ENCODE peak calls at places on chromosomes 6 and 20, in four cellular contexts. O is PC-3, U is A549, X is DND-41. Q is an unnamed sample.
A peak's percentile ranks its signal among the peaks of the same experiment; 100 is the strongest.

GRCh38 chr6:106082735-106083398 is 3.3 kb upstream of the PRDM1 start:
- DNase-seq in U (no peak), X (peak; percentile 82), O (peak; percentile 48), Q (no peak)

GRCh38 chr6:147479857-147480256 is 28.6 kb upstream of the SAMD5 start:
- DNase-seq in U (peak; percentile 4), X (no peak), O (peak; percentile 2), Q (no peak)

GRCh38 chr6:125584468-125584939 is 164.9 kb upstream of the HEY2 start:
- DNase-seq in O (peak; percentile 69), U (peak; percentile 29), X (no peak), Q (no peak)

GRCh38 chr6:111942561-111942960 is 69.3 kb upstream of the FYN start:
- DNase-seq in U (no peak), X (no peak), O (no peak), Q (no peak)

GRCh38 chr6:90478789-90479602 is 107.9 kb downstream of the MAP3K7 start:
- DNase-seq in X (peak; percentile 85), O (peak; percentile 94), U (peak; percentile 87), Q (peak; percentile 57)

GRCh38 chr20:11604339-11604738 is 313.4 kb upstream of the BTBD3 start:
- DNase-seq in U (no peak), X (no peak), O (no peak), Q (no peak)

GRCh38 chr20:33584976-33585375 is 77.2 kb upstream of the C20orf144 start:
- DNase-seq in X (no peak), U (no peak), O (peak; percentile 33), Q (no peak)

GRCh38 chr6:84546427-84546914 is 217.9 kb downstream of the TBX18 start:
- DNase-seq in U (no peak), O (no peak), X (no peak), Q (no peak)

GRCh38 chr6:33167374-33168148 is 24.7 kb downstream of the COL11A2 start:
- DNase-seq in O (no peak), U (no peak), X (no peak), Q (no peak)

GRCh38 chr6:25311251-25311910 is 32.2 kb downstream of the CARMIL1 start:
- DNase-seq in X (no peak), O (peak; percentile 81), U (peak; percentile 46), Q (no peak)

GRCh38 chr20:58102252-58102651 is 126.2 kb downstream of the ANKRD60 start:
- DNase-seq in O (no peak), X (no peak), U (no peak), Q (no peak)

GRCh38 chr6:11341867-11342266 is 109.4 kb upstream of the NEDD9 start:
- DNase-seq in O (peak; percentile 43), X (no peak), U (no peak), Q (no peak)

GRCh38 chr6:32752580-32752979 is 10.8 kb downstream of the HLA-DQB2 start:
- DNase-seq in U (no peak), O (peak; percentile 71), X (no peak), Q (no peak)

GRCh38 chr6:128057541-128058335 is 156.9 kb upstream of the THEMIS start:
- DNase-seq in U (no peak), O (no peak), X (no peak), Q (no peak)

GRCh38 chr6:104227502-104227901 is 632.2 kb downstream of the HACE1 start:
- DNase-seq in U (no peak), O (no peak), X (no peak), Q (no peak)

GRCh38 chr6:69584913-69585729 is 211.7 kb downstream of the LMBRD1 start:
- DNase-seq in X (no peak), O (no peak), U (no peak), Q (no peak)

GRCh38 chr6:34745277-34746103 is 11.8 kb upstream of the SNRPC start:
- DNase-seq in X (no peak), O (peak; percentile 69), U (no peak), Q (no peak)

GRCh38 chr20:2798814-2799213 is 1.6 kb downstream of the CPXM1 start:
- DNase-seq in U (no peak), O (no peak), X (no peak), Q (no peak)

GRCh38 chr6:158213925-158214674 is 46.0 kb downstream of the GTF2H5 start:
- DNase-seq in X (peak; percentile 61), U (peak; percentile 76), O (peak; percentile 76), Q (peak; percentile 57)

GRCh38 chr6:112122758-112123157 is 35.4 kb downstream of the FAM229B start:
- DNase-seq in O (no peak), X (no peak), U (no peak), Q (no peak)

GRCh38 chr20:41138527-41139226 is 1.3 kb downstream of the PLCG1 start:
- DNase-seq in O (no peak), X (peak; percentile 86), U (no peak), Q (no peak)

GRCh38 chr6:109240370-109241084 is 141.7 kb downstream of the CD164 start:
- DNase-seq in X (no peak), O (no peak), U (no peak), Q (no peak)

GRCh38 chr6:105932440-105932839 is 153.7 kb upstream of the PRDM1 start:
- DNase-seq in X (no peak), U (no peak), O (peak; percentile 2), Q (no peak)

GRCh38 chr6:132687306-132687705 is 26.5 kb downstream of the VNN1 start:
- DNase-seq in O (peak; percentile 80), U (peak; percentile 58), X (no peak), Q (no peak)

GRCh38 chr6:107819217-107819616 is 4.9 kb downstream of the SCML4 start:
- DNase-seq in U (no peak), O (no peak), X (no peak), Q (no peak)

GRCh38 chr6:43120938-43121913 is 45.1 kb downstream of the PTK7 start:
- DNase-seq in U (peak; percentile 39), X (no peak), O (peak; percentile 86), Q (no peak)

GRCh38 chr6:154343473-154344308 is 12.9 kb downstream of the IPCEF1 start:
- DNase-seq in O (peak; percentile 59), U (peak; percentile 43), X (peak; percentile 5), Q (no peak)

GRCh38 chr20:63315982-63316491 is 23.1 kb downstream of the COL20A1 start:
- DNase-seq in X (no peak), U (no peak), O (no peak), Q (no peak)

GRCh38 chr6:145042559-145042958 is 692.8 kb downstream of the EPM2A start:
- DNase-seq in O (no peak), U (peak; percentile 3), X (no peak), Q (no peak)

DNA sequence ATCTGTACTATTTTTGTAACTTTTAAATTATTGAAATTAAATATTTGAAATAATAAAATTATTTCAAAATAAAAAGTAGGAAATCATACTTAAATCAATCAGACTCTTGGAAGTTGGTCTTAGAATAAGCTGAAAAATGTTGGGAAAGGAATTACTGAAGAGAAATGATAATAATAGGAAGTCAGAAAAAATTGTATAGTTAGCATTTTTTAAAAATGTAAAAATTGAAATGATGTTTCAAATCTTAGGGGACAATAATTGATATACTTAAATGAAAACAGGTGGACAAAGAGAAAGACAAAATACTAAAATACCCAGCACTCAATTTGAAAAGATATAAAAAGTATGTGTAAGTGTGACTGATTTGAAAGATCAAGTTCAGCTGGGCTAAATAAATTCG is 186.1 kb downstream of the BMP2 start:
- DNase-seq in O (no peak), X (no peak), U (no peak), Q (no peak)
- H3K9me3 ChIP-seq in O (peaks cover 13% of the 10 kb centered on the region), X (no peaks in the 10 kb centered on the region), U (peaks cover 28% of the 10 kb centered on the region), Q (peaks cover 5% of the 10 kb centered on the region)

GRCh38 chr6:28810655-28811053 is 113.1 kb downstream of the TRIM27 start:
- DNase-seq in U (no peak), X (no peak), O (no peak), Q (no peak)
- H3K9me3 ChIP-seq in U (no peaks in the 10 kb centered on the region), X (no peaks in the 10 kb centered on the region), O (no peaks in the 10 kb centered on the region), Q (peaks cover 22% of the 10 kb centered on the region)

DNA sequence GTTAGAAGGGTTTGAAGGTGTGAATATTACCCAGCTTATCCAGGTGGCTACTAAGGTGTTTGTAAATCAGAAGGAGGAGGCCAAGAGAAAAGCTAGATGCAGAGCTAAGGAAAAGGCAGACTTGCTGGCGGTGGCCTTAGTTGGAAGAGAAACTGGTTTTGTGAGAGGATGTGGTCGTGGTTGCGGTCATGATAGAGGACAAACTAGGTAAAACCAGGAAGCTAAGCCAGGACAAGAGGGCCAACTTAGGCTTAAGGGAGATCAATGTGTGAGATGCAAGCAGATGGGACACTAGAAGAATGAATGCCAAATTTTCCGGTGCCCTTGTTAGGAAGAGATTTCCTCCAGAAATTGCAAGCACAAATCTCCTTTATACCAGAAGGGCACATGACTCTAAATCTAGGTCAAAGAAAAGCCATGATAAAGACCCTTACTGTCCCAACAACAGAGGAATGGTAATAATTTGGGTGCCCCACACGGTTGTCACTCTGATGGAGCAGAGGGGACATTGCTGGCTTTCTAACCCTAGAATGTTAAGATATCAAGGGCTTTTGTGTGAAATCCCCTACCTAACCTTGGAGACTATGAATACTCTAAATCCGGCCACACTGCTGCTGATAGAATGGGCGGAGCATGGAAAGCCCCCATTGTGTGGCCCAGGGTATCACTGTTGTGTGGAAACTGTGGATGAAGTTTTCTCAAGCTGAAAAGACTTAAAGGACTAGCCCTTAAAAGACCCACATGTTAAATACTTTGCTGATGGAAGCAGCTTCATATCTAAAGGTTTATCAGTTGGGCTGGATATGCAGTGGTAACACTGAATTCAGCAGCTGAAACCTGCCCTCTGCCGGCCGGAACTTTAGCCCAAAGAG is 7.8 kb downstream of the IL22RA2 start:
- DNase-seq in O (peak; percentile 26), U (peak; percentile 37), X (peak; percentile 60), Q (no peak)
- H3K9me3 ChIP-seq in O (no peaks in the 10 kb centered on the region), U (no peaks in the 10 kb centered on the region), X (peaks cover 21% of the 10 kb centered on the region), Q (no peaks in the 10 kb centered on the region)

GRCh38 chr6:22575190-22575589 is 5.8 kb downstream of the HDGFL1 start:
- DNase-seq in X (no peak), O (peak; percentile 53), U (no peak), Q (no peak)
- H3K9me3 ChIP-seq in X (no peaks in the 10 kb centered on the region), O (no peaks in the 10 kb centered on the region), U (no peaks in the 10 kb centered on the region), Q (no peaks in the 10 kb centered on the region)

DNA sequence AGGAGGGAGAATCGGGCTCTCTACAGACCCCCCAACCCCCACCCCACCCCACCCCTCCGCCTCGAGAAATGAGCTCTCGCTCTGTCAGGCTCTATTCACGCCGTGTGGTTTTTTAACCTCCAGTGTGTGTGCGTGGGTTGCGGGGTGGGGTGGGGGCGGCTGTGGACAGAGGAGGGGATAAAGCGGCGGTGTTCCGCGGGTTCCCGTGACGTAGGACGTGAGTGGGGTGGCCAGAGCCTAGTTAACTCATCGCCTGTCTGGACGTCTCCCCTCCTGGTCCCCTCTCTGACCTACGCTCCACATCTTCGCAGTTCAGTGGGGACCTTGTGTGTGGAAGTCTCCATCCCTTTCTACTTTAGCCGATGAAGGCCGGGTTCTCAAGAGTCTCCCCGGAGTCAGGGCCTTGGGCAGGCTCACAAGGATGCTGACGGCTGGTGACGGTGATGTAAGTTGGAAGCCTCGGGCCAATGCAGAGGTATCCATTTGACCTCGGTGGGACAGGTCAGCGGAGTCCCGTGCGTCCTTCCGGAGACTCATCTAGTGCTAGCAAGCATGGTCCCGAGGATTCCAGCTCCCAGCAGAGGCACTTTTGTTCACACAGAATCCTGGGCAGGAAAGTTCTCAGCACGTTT is 1507.1 kb upstream of the DEFB115 start:
- DNase-seq in U (no peak), X (no peak), O (no peak), Q (no peak)
- H3K9me3 ChIP-seq in U (no peaks in the 10 kb centered on the region), X (peaks cover 2% of the 10 kb centered on the region), O (no peaks in the 10 kb centered on the region), Q (no peaks in the 10 kb centered on the region)

Q was measured in naive thymus-derived CD4-positive, alpha-beta T cell.